ENCODE peak calls at places on chromosomes 2 and 18, in five cellular contexts. F is NCI-H2081, E is GM19239, O is activated T-helper 1 cell treated with Interleukin-2 at 50 U/mL for 16 hours, B is gastrocnemius medialis. S is an unnamed sample.

GRCh38 chr2:60479226-60480088 is 74.0 kb downstream of the BCL11A start:
- DNase-seq in F (no peak), E (no peak), O (no peak), B (no peak), S (no peak)

GRCh38 chr2:230762317-230762896 is 49.8 kb downstream of the CAB39 start:
- DNase-seq in F (peak), E (no peak), O (no peak), B (no peak), S (no peak)

GRCh38 chr18:58097127-58097906 is 53.3 kb downstream of the NEDD4L start:
- DNase-seq in F (no peak), E (no peak), O (no peak), B (no peak), S (no peak)

GRCh38 chr2:21011453-21011852 is 32.4 kb downstream of the APOB start:
- DNase-seq in F (no peak), E (no peak), O (no peak), B (no peak), S (no peak)

GRCh38 chr2:197281421-197281820 is 29.2 kb downstream of the ANKRD44 start:
- DNase-seq in F (no peak), E (no peak), O (no peak), B (no peak), S (no peak)

GRCh38 chr2:128217671-128218070 is 101.0 kb downstream of the HS6ST1 start:
- DNase-seq in F (no peak), E (no peak), O (no peak), B (no peak), S (no peak)

GRCh38 chr2:193966590-193966989 is 1690.4 kb upstream of the SLC39A10 start:
- DNase-seq in F (no peak), E (no peak), O (no peak), B (no peak), S (no peak)

GRCh38 chr2:8508766-8509165 is 173.1 kb upstream of the ID2 start:
- DNase-seq in F (no peak), E (no peak), O (no peak), B (no peak), S (no peak)

GRCh38 chr18:45686892-45687611 is 36.9 kb upstream of the SLC14A1 start:
- DNase-seq in F (no peak), E (peak), O (peak), B (no peak), S (no peak)

GRCh38 chr18:35430721-35431441 is 53.7 kb upstream of the ZNF396 start:
- DNase-seq in F (no peak), E (no peak), O (no peak), B (no peak), S (no peak)

GRCh38 chr18:30175621-30176225 is 866.8 kb downstream of the DSC3 start:
- DNase-seq in F (no peak), E (no peak), O (no peak), B (no peak), S (no peak)

GRCh38 chr2:65017335-65017734 is 28.1 kb downstream of the SLC1A4 start:
- DNase-seq in F (no peak), E (no peak), O (no peak), B (no peak), S (no peak)

GRCh38 chr18:12394428-12394827 is 13.3 kb upstream of the PRELID3A start:
- DNase-seq in F (no peak), E (no peak), O (no peak), B (no peak), S (no peak)

GRCh38 chr18:49447810-49448745 is 12.4 kb downstream of the DYM start:
- DNase-seq in F (peak), E (no peak), O (no peak), B (no peak), S (peak)

GRCh38 chr2:135647836-135648579 is 93.6 kb upstream of the UBXN4 start:
- DNase-seq in F (no peak), E (no peak), O (no peak), B (no peak), S (no peak)

GRCh38 chr2:212905640-212906201 is 245.7 kb downstream of the IKZF2 start:
- DNase-seq in F (no peak), E (no peak), O (no peak), B (no peak), S (no peak)

GRCh38 chr2:11750422-11750821 is 4.0 kb downstream of the LPIN1 start:
- DNase-seq in F (no peak), E (no peak), O (no peak), B (no peak), S (no peak)

GRCh38 chr18:3368193-3368592 is 81.8 kb upstream of the TGIF1 start:
- DNase-seq in F (no peak), E (no peak), O (no peak), B (no peak), S (no peak)

GRCh38 chr2:95761556-95761955 is 169.8 kb downstream of the TRIM43 start:
- DNase-seq in F (no peak), E (no peak), O (no peak), B (no peak), S (no peak)

GRCh38 chr18:25229080-25229479 is 122.9 kb downstream of the ZNF521 start:
- DNase-seq in F (peak), E (no peak), O (no peak), B (no peak), S (no peak)

GRCh38 chr2:27212626-27213471 is 781 bp upstream of the SLC5A6 start:
- DNase-seq in F (peak), E (no peak), O (peak), B (no peak), S (peak)

S was measured in SHP77 treated with DMSO at 0.1 percent for 48 hours.